ENCODE peak calls at places on chromosomes 11 and 22, in eight cellular contexts. B is neural progenitor cell, L is left lung, V is B cell, Y is ascending aorta, D is fibroblast of mammary gland, S is lung, P is NB4. H is an unnamed sample.

GRCh38 chr22:41862530-41863266 is 29.8 kb downstream of the SREBF2 start:
- DNase-seq in B (no peak), V (peak; percentile 52), S (peak; percentile 36), P (peak; percentile 23), Y (no peak), L (no peak), D (peak; percentile 43), H (no peak)

GRCh38 chr11:26665946-26666345 is 55.9 kb downstream of the SLC5A12 start:
- DNase-seq in B (no peak), D (no peak), Y (no peak), V (no peak), L (no peak), P (no peak), S (no peak), H (no peak)

GRCh38 chr11:130261546-130261945 is 53.2 kb downstream of the ZBTB44 start:
- DNase-seq in P (no peak), B (no peak), D (no peak), V (no peak), L (no peak), S (no peak), Y (no peak), H (no peak)

GRCh38 chr11:3835752-3836151 is 5.0 kb downstream of the RHOG start:
- DNase-seq in L (no peak), V (no peak), S (no peak), D (no peak), P (peak; percentile 57), B (no peak), Y (no peak), H (no peak)

GRCh38 chr11:77879218-77879617 is 58.3 kb downstream of the AAMDC start:
- DNase-seq in D (peak; percentile 70), Y (no peak), P (no peak), B (no peak), S (no peak), V (no peak), L (no peak), H (peak; percentile 47)

GRCh38 chr11:126140932-126141291 is 70.5 kb downstream of the RPUSD4 start:
- DNase-seq in D (peak; percentile 85), V (no peak), Y (no peak), L (peak; percentile 60), P (no peak), B (no peak), S (peak; percentile 68), H (peak; percentile 33)

GRCh38 chr11:85756401-85757200 is 54.3 kb downstream of the SYTL2 start:
- DNase-seq in B (no peak), Y (no peak), D (no peak), V (no peak), S (no peak), P (no peak), L (no peak), H (no peak)

GRCh38 chr11:76596652-76597051 is 73.9 kb downstream of the LRRC32 start:
- DNase-seq in D (no peak), P (no peak), V (no peak), B (no peak), Y (no peak), L (no peak), S (peak; percentile 27), H (no peak)

GRCh38 chr11:114172871-114173444 is 113.4 kb downstream of the ZBTB16 start:
- DNase-seq in V (no peak), Y (no peak), B (no peak), S (no peak), D (no peak), L (no peak), P (no peak), H (no peak)
- TF ChIP-seq CTCF in V (no peak), Y (no peak), B (no peak), S (no peak), D (no peak), L (no peak), P (no peak), H (no peak)

DNA sequence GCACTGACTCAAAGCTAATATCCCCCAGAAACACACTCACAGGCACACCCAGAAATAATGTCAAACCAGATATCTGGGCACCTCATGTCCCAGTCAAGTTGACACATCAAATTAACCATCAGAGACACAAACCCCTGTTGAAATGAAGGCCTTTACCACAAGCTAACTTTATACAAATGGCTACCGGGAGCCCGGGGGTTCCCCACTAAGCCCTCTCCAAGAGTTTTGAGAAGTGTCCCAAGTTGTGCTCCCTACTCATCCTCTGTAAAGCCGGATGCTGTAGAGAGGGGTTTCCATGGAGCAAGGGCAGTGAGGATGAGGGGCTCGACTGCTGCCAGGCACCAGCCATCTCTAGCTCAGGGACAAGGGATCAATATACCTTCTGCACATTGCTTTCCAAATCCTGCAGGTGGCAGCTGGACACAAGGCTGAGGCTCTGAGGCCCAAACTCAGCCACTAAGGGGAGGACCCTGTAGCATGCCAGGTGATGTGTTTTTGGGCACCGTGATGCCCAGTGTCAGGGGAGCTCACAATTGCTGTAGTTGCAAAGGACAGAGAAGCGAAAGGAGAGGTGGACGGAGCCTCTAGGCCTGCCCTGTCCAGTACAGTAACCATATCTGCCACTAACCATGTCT is 145.7 kb downstream of the TTC17 start:
- DNase-seq in V (no peak), P (peak; percentile 23), B (peak; percentile 67), D (peak; percentile 35), L (no peak), S (no peak), Y (no peak), H (peak; percentile 42)
- TF ChIP-seq CTCF in V (no peak), P (peak; percentile 18), B (peak; percentile 64), D (peak; percentile 39), L (no peak), S (no peak), Y (no peak), H (peak; percentile 41)

DNA sequence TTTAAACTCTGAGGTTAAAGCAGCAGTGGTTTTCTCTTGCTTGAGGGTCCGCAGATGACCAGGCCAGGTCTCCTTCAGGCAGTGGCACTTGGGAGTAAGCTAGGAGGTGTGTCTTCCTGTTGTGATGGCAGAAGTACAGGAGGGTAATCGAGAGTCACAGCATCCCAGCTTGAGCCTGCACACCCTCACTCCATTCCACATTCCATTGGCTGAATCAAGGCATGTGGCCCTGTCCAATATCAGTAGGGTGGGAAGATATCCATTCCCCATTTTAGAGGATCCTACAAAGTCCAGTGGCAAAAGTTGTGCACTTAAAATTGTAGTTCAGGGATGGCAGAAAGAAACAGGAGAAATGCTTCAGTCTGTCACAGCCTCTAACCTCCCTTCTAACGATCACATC is 23.3 kb downstream of the OSBP2 start:
- DNase-seq in V (no peak), L (no peak), B (no peak), S (no peak), Y (no peak), D (no peak), P (no peak), H (no peak)
- TF ChIP-seq CTCF in V (no peak), L (no peak), B (no peak), S (no peak), Y (no peak), D (no peak), P (no peak), H (no peak)

DNA sequence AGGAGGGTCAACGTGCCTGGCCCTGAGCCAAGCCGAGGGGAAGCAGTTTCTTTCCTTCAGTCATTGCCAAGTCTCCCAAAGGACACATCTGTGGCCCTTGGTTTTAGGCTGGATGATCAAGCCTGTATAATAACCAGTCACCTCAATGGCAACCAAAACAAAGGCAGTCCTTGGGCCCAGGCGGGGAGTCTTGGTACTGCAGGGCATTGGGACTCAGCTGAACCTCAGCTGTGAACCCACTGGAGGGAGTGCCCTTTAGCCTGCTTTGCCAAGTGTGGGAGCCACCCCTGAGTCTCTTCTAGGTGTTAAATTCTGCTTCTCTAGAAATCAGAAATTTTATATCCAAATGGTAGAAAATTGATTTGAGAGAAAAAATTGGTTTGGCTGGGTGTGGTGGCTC is 36.9 kb downstream of the CPT1A start:
- DNase-seq in Y (no peak), P (no peak), B (no peak), V (no peak), D (no peak), L (no peak), S (no peak), H (no peak)
- TF ChIP-seq CTCF in Y (no peak), P (no peak), B (peak; percentile 18), V (no peak), D (no peak), L (no peak), S (no peak), H (no peak)

GRCh38 chr11:395866-396265 is 1.9 kb downstream of the PKP3 start:
- DNase-seq in V (no peak), P (no peak), Y (no peak), L (no peak), D (no peak), S (no peak), B (no peak), H (no peak)

GRCh38 chr11:396511-396947 is 2.5 kb downstream of the PKP3 start:
- DNase-seq in S (no peak), D (peak; percentile 37), V (no peak), B (no peak), P (no peak), Y (no peak), L (no peak), H (no peak)

GRCh38 chr11:394858-395655 is 1.0 kb downstream of the PKP3 start:
- DNase-seq in B (no peak), L (no peak), S (no peak), P (no peak), V (no peak), Y (no peak), D (no peak), H (no peak)

GRCh38 chr11:398826-399225 is 4.8 kb downstream of the PKP3 start:
- DNase-seq in P (no peak), D (peak; percentile 12), S (no peak), L (no peak), Y (no peak), B (no peak), V (no peak), H (no peak)

DNA sequence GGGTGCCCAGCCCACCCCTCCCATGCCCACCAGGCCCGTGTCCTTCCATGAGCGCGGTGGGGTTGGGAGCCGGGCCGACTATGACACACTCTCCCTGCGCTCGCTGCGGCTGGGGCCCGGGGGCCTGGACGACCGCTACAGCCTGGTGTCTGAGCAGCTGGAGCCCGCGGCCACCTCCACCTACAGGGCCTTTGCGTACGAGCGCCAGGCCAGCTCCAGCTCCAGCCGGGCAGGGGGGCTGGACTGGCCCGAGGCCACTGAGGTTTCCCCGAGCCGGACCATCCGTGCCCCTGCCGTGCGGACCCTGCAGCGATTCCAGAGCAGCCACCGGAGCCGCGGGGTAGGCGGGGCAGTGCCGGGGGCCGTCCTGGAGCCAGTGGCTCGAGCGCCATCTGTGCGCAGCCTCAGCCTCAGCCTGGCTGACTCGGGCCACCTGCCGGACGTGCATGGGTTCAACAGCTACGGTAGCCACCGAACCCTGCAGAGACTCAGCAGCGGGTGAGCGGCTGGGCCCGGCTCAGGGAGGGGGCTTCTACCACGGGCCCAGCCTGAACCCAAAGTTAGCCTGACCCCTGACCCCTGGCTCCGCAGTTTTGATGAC is 3.0 kb downstream of the PKP3 start:
- DNase-seq in L (peak; percentile 61), B (no peak), Y (no peak), V (peak; percentile 58), P (no peak), D (peak; percentile 59), S (no peak), H (no peak)
- TF ChIP-seq CTCF in L (peak; percentile 20), B (no peak), Y (peak; percentile 49), V (peak; percentile 25), P (no peak), D (peak; percentile 41), S (peak; percentile 50), H (no peak)

DNA sequence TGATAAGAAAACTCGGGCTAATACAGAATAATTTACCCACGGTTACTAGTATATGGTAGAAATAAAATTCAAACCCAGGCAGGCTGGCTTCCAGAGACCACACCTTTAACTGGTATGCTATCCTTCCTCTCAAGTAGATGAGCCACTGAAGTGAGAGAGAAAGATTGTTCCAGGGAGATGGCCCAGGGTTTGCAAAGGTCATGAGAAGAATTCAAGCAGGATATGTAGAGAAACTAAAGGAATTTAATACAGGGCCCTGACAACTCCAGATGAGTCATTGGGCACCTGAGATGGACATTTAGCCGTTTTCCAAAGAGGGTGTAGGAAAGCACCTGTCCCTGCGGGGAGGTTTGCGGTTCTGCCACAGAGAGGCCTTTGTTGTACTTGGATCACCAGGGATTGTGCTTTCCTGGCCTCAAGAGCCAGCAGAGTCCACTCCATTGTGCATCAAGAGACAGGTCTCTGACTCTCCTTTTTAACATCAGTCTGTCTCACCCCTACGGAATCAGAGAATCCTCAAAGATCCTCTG is 152.7 kb upstream of the BLID start:
- DNase-seq in D (no peak), L (no peak), P (no peak), S (no peak), V (no peak), B (no peak), Y (no peak), H (no peak)
- TF ChIP-seq CTCF in D (no peak), L (no peak), P (no peak), S (no peak), V (no peak), B (no peak), Y (no peak), H (no peak)